ENCODE peak calls at places on chromosome 12, in eight cellular contexts. One of them, this sample, is unnamed.

GRCh38 chr12:99390707-99391106 is 256.8 kb upstream of the GARIN6 start:
- DNase-seq in nucleus accumbens: no peak
- DNase-seq in germinal center: no peak
- DNase-seq in ecto neural progenitor cell: peak
- DNase-seq in OCI-LY7: no peak
- DNase-seq in HS-27A: no peak
- DNase-seq in MV-4-11: no peak
- DNase-seq in NCI-H2029: no peak
- DNase-seq in this sample: no peak

GRCh38 chr12:42474391-42474790 is 115.2 kb downstream of the PRICKLE1 start:
- DNase-seq in germinal center: no peak
- DNase-seq in NCI-H2029: no peak
- DNase-seq in MV-4-11: no peak
- DNase-seq in ecto neural progenitor cell: no peak
- DNase-seq in OCI-LY7: no peak
- DNase-seq in nucleus accumbens: no peak
- DNase-seq in HS-27A: peak
- DNase-seq in this sample: no peak

GRCh38 chr12:66978802-66979201 is 290.4 kb upstream of the CAND1 start:
- DNase-seq in NCI-H2029: no peak
- DNase-seq in nucleus accumbens: no peak
- DNase-seq in germinal center: no peak
- DNase-seq in HS-27A: no peak
- DNase-seq in MV-4-11: no peak
- DNase-seq in OCI-LY7: no peak
- DNase-seq in ecto neural progenitor cell: no peak
- DNase-seq in this sample: no peak

GRCh38 chr12:4645023-4645422 is 3.8 kb downstream of the AKAP3 start:
- DNase-seq in ecto neural progenitor cell: no peak
- DNase-seq in HS-27A: no peak
- DNase-seq in NCI-H2029: no peak
- DNase-seq in germinal center: no peak
- DNase-seq in OCI-LY7: no peak
- DNase-seq in nucleus accumbens: no peak
- DNase-seq in MV-4-11: no peak
- DNase-seq in this sample: no peak

GRCh38 chr12:98402081-98402480 is 113.3 kb upstream of the TMPO start:
- DNase-seq in nucleus accumbens: no peak
- DNase-seq in HS-27A: no peak
- DNase-seq in MV-4-11: no peak
- DNase-seq in OCI-LY7: no peak
- DNase-seq in ecto neural progenitor cell: no peak
- DNase-seq in germinal center: no peak
- DNase-seq in NCI-H2029: no peak
- DNase-seq in this sample: no peak

GRCh38 chr12:32443491-32443890 is 44.1 kb downstream of the FGD4 start:
- DNase-seq in germinal center: no peak
- DNase-seq in NCI-H2029: no peak
- DNase-seq in OCI-LY7: no peak
- DNase-seq in HS-27A: no peak
- DNase-seq in MV-4-11: no peak
- DNase-seq in ecto neural progenitor cell: no peak
- DNase-seq in nucleus accumbens: no peak
- DNase-seq in this sample: no peak

GRCh38 chr12:4224211-4224878 is 49.2 kb upstream of the CCND2 start:
- DNase-seq in OCI-LY7: no peak
- DNase-seq in HS-27A: no peak
- DNase-seq in germinal center: no peak
- DNase-seq in NCI-H2029: no peak
- DNase-seq in MV-4-11: peak
- DNase-seq in nucleus accumbens: no peak
- DNase-seq in ecto neural progenitor cell: no peak
- DNase-seq in this sample: no peak

GRCh38 chr12:56565510-56566101 is 44.0 kb downstream of the RBMS2 start:
- DNase-seq in nucleus accumbens: no peak
- DNase-seq in HS-27A: no peak
- DNase-seq in MV-4-11: peak
- DNase-seq in OCI-LY7: peak
- DNase-seq in NCI-H2029: peak
- DNase-seq in ecto neural progenitor cell: peak
- DNase-seq in germinal center: peak
- DNase-seq in this sample: no peak